ENCODE peak calls at places on chromosome 19, in four cellular contexts. N is thoracic aorta, B is HepG2, F is breast epithelium. U is an unnamed sample.

GRCh38 chr19:50430888-50431342 is 1.8 kb upstream of the MYBPC2 start:
- DNase-seq in F (no peak), N (no peak), B (no peak), U (no peak)

GRCh38 chr19:15441317-15441716 is 8.4 kb downstream of the WIZ start:
- DNase-seq in B (no peak), N (no peak), F (no peak), U (no peak)

GRCh38 chr19:1969176-1970002 is 28.4 kb downstream of the CSNK1G2 start:
- DNase-seq in F (no peak), N (no peak), B (no peak), U (no peak)

GRCh38 chr19:53192771-53193533 is at the start of gene ZNF665:
- DNase-seq in B (no peak), N (peak; percentile 62), F (peak; percentile 88), U (peak; percentile 92)

GRCh38 chr19:29539131-29539530 is 13.3 kb downstream of the VSTM2B start:
- DNase-seq in B (no peak), N (no peak), F (peak; percentile 25), U (peak; percentile 0)

GRCh38 chr19:46945668-46946067 is 74.0 kb upstream of the NPAS1 start:
- DNase-seq in N (no peak), F (no peak), B (no peak), U (no peak)

GRCh38 chr19:38120471-38121030 is 103.5 kb downstream of the DPF1 start:
- DNase-seq in F (no peak), B (no peak), N (no peak), U (no peak)

GRCh38 chr19:32388393-32388724 is 17.2 kb upstream of the DPY19L3 start:
- DNase-seq in B (no peak), N (no peak), F (no peak), U (no peak)

GRCh38 chr19:4059931-4060620 is 6.6 kb downstream of the ZBTB7A start:
- DNase-seq in B (no peak), F (no peak), N (no peak), U (no peak)

GRCh38 chr19:4801085-4801619 is 9.6 kb downstream of the FEM1A start:
- DNase-seq in F (no peak), B (no peak), N (no peak), U (no peak)

GRCh38 chr19:48537541-48537940 is 14.4 kb upstream of the SULT2B1 start:
- DNase-seq in N (no peak), F (no peak), B (no peak), U (no peak)

GRCh38 chr19:7982651-7983099 is 22.8 kb downstream of the ELAVL1 start:
- DNase-seq in B (no peak), N (no peak), F (no peak), U (no peak)

GRCh38 chr19:1151037-1151716 is 22.9 kb downstream of the SBNO2 start:
- DNase-seq in F (no peak), B (no peak), N (no peak), U (no peak)

GRCh38 chr19:51352783-51353360 is 10.9 kb upstream of the VSIG10L start:
- DNase-seq in B (no peak), N (no peak), F (no peak), U (no peak)

GRCh38 chr19:18772620-18773587 is 18.2 kb downstream of the COMP start:
- DNase-seq in B (no peak), F (peak; percentile 84), N (no peak), U (peak; percentile 68)

GRCh38 chr19:32097620-32098019 is 247.8 kb upstream of the ZNF507 start:
- DNase-seq in F (no peak), N (no peak), B (no peak), U (no peak)

GRCh38 chr19:47094557-47095517 is 18.7 kb downstream of the ZC3H4 start:
- DNase-seq in F (no peak), B (peak; percentile 85), N (no peak), U (no peak)

GRCh38 chr19:4866595-4867424 is 657 bp downstream of the PLIN3 start:
- DNase-seq in N (no peak), B (peak; percentile 34), F (peak; percentile 67), U (no peak)

GRCh38 chr19:4430760-4431159 is 26.8 kb downstream of the UBXN6 start:
- DNase-seq in N (no peak), B (no peak), F (no peak), U (no peak)

GRCh38 chr19:53608381-53608780 is 23.4 kb upstream of the DPRX start:
- DNase-seq in N (no peak), B (no peak), F (no peak), U (no peak)

GRCh38 chr19:28640506-28640905 is 572.4 kb downstream of the UQCRFS1 start:
- DNase-seq in F (no peak), N (no peak), B (no peak), U (no peak)

DNA sequence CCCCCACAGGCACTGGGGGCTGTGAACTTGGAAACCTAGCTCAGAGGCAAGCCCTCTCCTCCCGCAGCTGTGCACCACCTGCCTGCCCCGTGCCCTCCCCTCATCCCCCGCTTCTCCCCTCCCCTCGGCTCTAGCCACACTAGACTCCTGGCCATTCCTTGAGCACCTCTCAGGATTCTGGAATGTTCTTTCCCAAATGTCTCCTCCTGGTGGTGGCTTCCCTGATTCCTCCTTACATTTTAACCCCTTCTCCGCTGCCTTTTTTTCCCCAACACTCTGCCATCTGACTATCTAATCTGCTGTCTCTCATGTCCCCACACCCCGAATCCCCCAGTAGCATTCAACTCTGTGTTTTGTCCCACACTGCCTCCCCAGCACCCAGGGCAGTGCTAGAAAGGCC is 6.7 kb downstream of the NANOS3 start:
- DNase-seq in B (no peak), N (no peak), F (no peak), U (no peak)
- TF ChIP-seq CTCF in B (no peak), N (no peak), F (no peak), U (no peak)

GRCh38 chr19:6677924-6678689 is 8.1 kb upstream of the TNFSF14 start:
- DNase-seq in F (no peak), B (no peak), N (no peak), U (no peak)
- H3K4me3 ChIP-seq in F (no peak overlapping the region), B (no peak overlapping the region), N (no peak overlapping the region), U (no peak overlapping the region)

GRCh38 chr19:45754323-45754722 is 14.7 kb downstream of the SIX5 start:
- DNase-seq in F (no peak), N (no peak), B (no peak), U (no peak)

GRCh38 chr19:45752639-45753038 is 16.4 kb downstream of the SIX5 start:
- DNase-seq in B (no peak), F (no peak), N (no peak), U (no peak)

GRCh38 chr19:45757696-45758095 is 11.4 kb downstream of the SIX5 start:
- DNase-seq in N (no peak), B (no peak), F (no peak), U (no peak)

GRCh38 chr19:45758921-45759320 is 10.1 kb downstream of the SIX5 start:
- DNase-seq in B (no peak), N (no peak), F (no peak), U (no peak)

GRCh38 chr19:45753548-45753947 is 15.5 kb downstream of the SIX5 start:
- DNase-seq in N (no peak), B (no peak), F (no peak), U (no peak)
- TF ChIP-seq CTCF in N (no peak), B (peak; percentile 50), F (no peak), U (no peak)

GRCh38 chr19:10518444-10519361 is 1.5 kb upstream of the S1PR5 start:
- DNase-seq in N (no peak), B (no peak), F (no peak), U (no peak)

GRCh38 chr19:10517361-10517759 is at the start of gene S1PR5:
- DNase-seq in F (no peak), N (no peak), B (no peak), U (peak; percentile 89)

GRCh38 chr19:10516064-10516385 is 1.2 kb downstream of the S1PR5 start:
- DNase-seq in B (no peak), N (no peak), F (no peak), U (no peak)

GRCh38 chr19:10517760-10518443 is 655 bp upstream of the S1PR5 start:
- DNase-seq in F (no peak), N (no peak), B (no peak), U (no peak)

DNA sequence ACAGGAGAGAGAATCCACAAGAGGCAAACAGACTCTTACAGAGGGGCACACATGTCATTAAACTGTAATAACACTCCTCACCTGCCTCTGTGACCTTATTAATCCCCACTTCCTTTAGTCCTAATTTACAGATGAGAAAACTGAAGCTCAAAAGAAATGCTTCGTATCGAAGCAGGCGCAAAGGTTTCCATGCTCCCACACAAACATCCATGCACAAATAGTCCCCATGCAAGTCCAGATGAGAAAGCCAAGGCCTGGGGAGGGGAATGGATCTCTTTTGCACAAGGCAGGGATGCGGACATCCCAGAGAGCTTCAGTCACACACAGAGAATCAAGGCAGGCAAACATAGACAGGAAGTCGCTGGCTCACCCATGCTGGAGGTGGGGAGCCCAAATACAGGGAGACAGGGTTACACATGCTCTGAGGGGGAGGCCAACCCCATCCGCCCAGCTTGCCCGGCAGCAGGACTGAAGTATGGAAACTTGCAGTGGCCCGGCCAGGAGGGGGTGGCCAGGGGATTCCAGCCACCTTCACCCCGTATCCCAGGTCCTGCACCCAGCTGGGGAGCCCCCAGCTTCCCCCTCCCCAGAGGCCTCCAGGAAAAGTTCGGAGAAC is 468 bp downstream of the S1PR5 start:
- DNase-seq in N (no peak), F (no peak), B (no peak), U (no peak)
- H3K4me3 ChIP-seq in N (peak overlapping the region; percentile 69), F (peak overlapping the region; percentile 61), B (peak overlapping the region; percentile 66), U (peak overlapping the region; percentile 62)